ENCODE peak calls at places on chromosomes 5 and 9, in six cellular contexts. One of them, this sample, is unnamed.

GRCh38 chr9:125361837-125362531 is 100.4 kb downstream of the GAPVD1 start:
- DNase-seq in suprapubic skin: no peak
- DNase-seq in ovary: no peak
- DNase-seq in sigmoid colon: no peak
- DNase-seq in A549: peak; percentile 51
- DNase-seq in SK-N-SH: no peak
- DNase-seq in this sample: no peak

GRCh38 chr5:77641397-77641943 is 3.0 kb upstream of the OTP start:
- DNase-seq in suprapubic skin: no peak
- DNase-seq in ovary: no peak
- DNase-seq in sigmoid colon: no peak
- DNase-seq in A549: no peak
- DNase-seq in SK-N-SH: peak; percentile 40
- DNase-seq in this sample: no peak

GRCh38 chr5:76953551-76954382 is 922 bp downstream of the CRHBP start:
- DNase-seq in suprapubic skin: no peak
- DNase-seq in ovary: no peak
- DNase-seq in sigmoid colon: no peak
- DNase-seq in A549: peak; percentile 11
- DNase-seq in SK-N-SH: peak; percentile 62
- DNase-seq in this sample: no peak

GRCh38 chr5:168433982-168434381 is 52.3 kb upstream of the RARS1 start:
- DNase-seq in suprapubic skin: no peak
- DNase-seq in ovary: no peak
- DNase-seq in sigmoid colon: no peak
- DNase-seq in A549: no peak
- DNase-seq in SK-N-SH: peak; percentile 66
- DNase-seq in this sample: no peak

GRCh38 chr5:1118738-1119137 is 6.9 kb upstream of the SLC12A7 start:
- DNase-seq in suprapubic skin: no peak
- DNase-seq in ovary: peak; percentile 77
- DNase-seq in sigmoid colon: peak; percentile 82
- DNase-seq in A549: no peak
- DNase-seq in SK-N-SH: no peak
- DNase-seq in this sample: peak; percentile 73

GRCh38 chr5:36647046-36647445 is 40.6 kb downstream of the SLC1A3 start:
- DNase-seq in suprapubic skin: no peak
- DNase-seq in ovary: no peak
- DNase-seq in sigmoid colon: no peak
- DNase-seq in A549: no peak
- DNase-seq in SK-N-SH: no peak
- DNase-seq in this sample: no peak

GRCh38 chr9:105401651-105402050 is 46.2 kb upstream of the FSD1L start:
- DNase-seq in suprapubic skin: no peak
- DNase-seq in ovary: no peak
- DNase-seq in sigmoid colon: no peak
- DNase-seq in A549: peak; percentile 14
- DNase-seq in SK-N-SH: no peak
- DNase-seq in this sample: no peak

GRCh38 chr5:104347119-104347708 is 784.6 kb upstream of the NUDT12 start:
- DNase-seq in suprapubic skin: no peak
- DNase-seq in ovary: no peak
- DNase-seq in sigmoid colon: no peak
- DNase-seq in A549: peak; percentile 39
- DNase-seq in SK-N-SH: no peak
- DNase-seq in this sample: no peak

GRCh38 chr9:95447660-95448420 is 68.9 kb downstream of the PTCH1 start:
- DNase-seq in suprapubic skin: no peak
- DNase-seq in ovary: no peak
- DNase-seq in sigmoid colon: no peak
- DNase-seq in A549: no peak
- DNase-seq in SK-N-SH: no peak
- DNase-seq in this sample: no peak

GRCh38 chr5:138212828-138213160 is 329 bp downstream of the CDC23 start:
- DNase-seq in suprapubic skin: peak; percentile 64
- DNase-seq in ovary: no peak
- DNase-seq in sigmoid colon: no peak
- DNase-seq in A549: peak; percentile 19
- DNase-seq in SK-N-SH: no peak
- DNase-seq in this sample: peak; percentile 11

GRCh38 chr9:121651295-121652036 is at the start of gene DAB2IP:
- DNase-seq in suprapubic skin: no peak
- DNase-seq in ovary: peak; percentile 84
- DNase-seq in sigmoid colon: peak; percentile 84
- DNase-seq in A549: no peak
- DNase-seq in SK-N-SH: peak; percentile 93
- DNase-seq in this sample: peak; percentile 65

GRCh38 chr5:145887217-145887616 is 14.4 kb upstream of the GRXCR2 start:
- DNase-seq in suprapubic skin: no peak
- DNase-seq in ovary: no peak
- DNase-seq in sigmoid colon: no peak
- DNase-seq in A549: peak; percentile 18
- DNase-seq in SK-N-SH: no peak
- DNase-seq in this sample: no peak

GRCh38 chr5:66842540-66842939 is 246.3 kb downstream of the MAST4 start:
- DNase-seq in suprapubic skin: no peak
- DNase-seq in ovary: no peak
- DNase-seq in sigmoid colon: no peak
- DNase-seq in A549: no peak
- DNase-seq in SK-N-SH: no peak
- DNase-seq in this sample: no peak

GRCh38 chr5:66841264-66841663 is 245.1 kb downstream of the MAST4 start:
- DNase-seq in suprapubic skin: no peak
- DNase-seq in ovary: no peak
- DNase-seq in sigmoid colon: no peak
- DNase-seq in A549: no peak
- DNase-seq in SK-N-SH: no peak
- DNase-seq in this sample: no peak

GRCh38 chr5:66843065-66843464 is 246.9 kb downstream of the MAST4 start:
- DNase-seq in suprapubic skin: no peak
- DNase-seq in ovary: no peak
- DNase-seq in sigmoid colon: no peak
- DNase-seq in A549: no peak
- DNase-seq in SK-N-SH: no peak
- DNase-seq in this sample: no peak

DNA sequence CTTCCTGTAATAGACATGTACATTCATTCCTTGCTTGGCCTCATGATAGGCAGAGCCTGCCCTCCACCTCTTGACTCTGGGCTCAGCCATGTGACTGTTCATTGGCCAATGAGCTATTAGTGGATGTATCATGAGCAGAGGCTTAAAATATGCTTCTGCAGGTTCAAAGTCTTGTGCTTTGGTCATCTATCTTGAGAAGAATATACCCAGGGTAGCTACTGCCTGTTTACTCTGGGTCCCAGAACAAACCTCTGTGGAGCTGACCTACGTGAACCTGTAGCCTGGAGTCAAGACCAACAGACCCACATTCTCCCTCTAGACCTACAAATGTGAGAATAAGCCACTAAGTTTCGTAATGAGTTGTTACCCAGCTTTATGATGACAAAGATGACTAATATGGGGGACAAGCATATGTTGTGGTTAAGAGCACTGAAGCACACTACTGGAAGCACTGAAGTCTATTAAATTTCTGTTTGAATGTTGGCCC is 244.4 kb downstream of the MAST4 start:
- DNase-seq in suprapubic skin: no peak
- DNase-seq in ovary: no peak
- DNase-seq in sigmoid colon: no peak
- DNase-seq in A549: no peak
- DNase-seq in SK-N-SH: no peak
- DNase-seq in this sample: no peak
- TF ChIP-seq EP300 in suprapubic skin: no peak
- TF ChIP-seq EP300 in ovary: no peak
- TF ChIP-seq EP300 in sigmoid colon: no peak
- TF ChIP-seq EP300 in A549: no peak
- TF ChIP-seq EP300 in SK-N-SH: no peak
- TF ChIP-seq EP300 in this sample: no peak

GRCh38 chr5:5183933-5184332 is 43.8 kb downstream of the ADAMTS16 start:
- DNase-seq in suprapubic skin: no peak
- DNase-seq in ovary: no peak
- DNase-seq in sigmoid colon: no peak
- DNase-seq in A549: no peak
- DNase-seq in SK-N-SH: no peak
- DNase-seq in this sample: no peak

GRCh38 chr5:5183192-5183699 is 43.1 kb downstream of the ADAMTS16 start:
- DNase-seq in suprapubic skin: no peak
- DNase-seq in ovary: peak; percentile 44
- DNase-seq in sigmoid colon: no peak
- DNase-seq in A549: no peak
- DNase-seq in SK-N-SH: no peak
- DNase-seq in this sample: no peak

GRCh38 chr5:5179597-5179996 is 39.5 kb downstream of the ADAMTS16 start:
- DNase-seq in suprapubic skin: no peak
- DNase-seq in ovary: no peak
- DNase-seq in sigmoid colon: no peak
- DNase-seq in A549: no peak
- DNase-seq in SK-N-SH: no peak
- DNase-seq in this sample: no peak

GRCh38 chr5:5181650-5182324 is 41.7 kb downstream of the ADAMTS16 start:
- DNase-seq in suprapubic skin: no peak
- DNase-seq in ovary: no peak
- DNase-seq in sigmoid colon: no peak
- DNase-seq in A549: no peak
- DNase-seq in SK-N-SH: no peak
- DNase-seq in this sample: no peak

DNA sequence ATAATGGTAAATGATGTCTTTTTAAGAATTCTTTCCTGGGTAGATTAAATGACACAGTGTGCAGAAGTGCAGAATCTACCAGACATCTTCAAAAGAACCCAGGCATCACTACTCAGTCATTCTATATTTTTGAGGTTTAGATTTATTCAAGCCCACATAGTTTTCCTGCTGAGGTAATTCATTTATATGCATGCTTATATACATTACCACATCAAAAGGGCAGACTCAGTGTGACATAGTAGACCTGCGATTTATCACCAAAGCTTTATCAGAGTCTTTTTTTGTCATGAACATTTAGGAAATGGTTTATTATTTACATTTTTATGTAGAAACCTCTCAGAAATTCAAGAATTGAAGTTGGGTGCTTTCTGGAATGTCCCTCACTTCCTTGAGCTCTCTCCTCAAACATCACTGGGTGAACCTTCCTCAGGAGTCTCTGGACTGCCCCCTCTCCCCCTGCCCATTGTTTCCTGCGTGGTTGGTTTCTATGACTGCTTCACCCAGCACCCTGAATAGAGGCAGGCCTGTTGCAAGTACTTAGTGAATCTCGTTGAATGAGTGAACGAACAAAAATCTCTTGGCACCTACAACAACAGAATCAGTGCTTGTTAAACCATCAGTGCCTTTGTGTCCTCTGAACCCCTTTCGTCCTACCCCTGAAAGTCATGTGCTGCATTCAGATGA is 42.5 kb downstream of the ADAMTS16 start:
- DNase-seq in suprapubic skin: no peak
- DNase-seq in ovary: no peak
- DNase-seq in sigmoid colon: no peak
- DNase-seq in A549: no peak
- DNase-seq in SK-N-SH: no peak
- DNase-seq in this sample: no peak
- TF ChIP-seq EP300 in suprapubic skin: no peak
- TF ChIP-seq EP300 in ovary: no peak
- TF ChIP-seq EP300 in sigmoid colon: no peak
- TF ChIP-seq EP300 in A549: no peak
- TF ChIP-seq EP300 in SK-N-SH: no peak
- TF ChIP-seq EP300 in this sample: no peak

GRCh38 chr5:72451771-72452505 is 55.3 kb downstream of the ZNF366 start:
- DNase-seq in suprapubic skin: peak; percentile 74
- DNase-seq in ovary: peak; percentile 55
- DNase-seq in sigmoid colon: peak; percentile 91
- DNase-seq in A549: peak; percentile 35
- DNase-seq in SK-N-SH: peak; percentile 41
- DNase-seq in this sample: peak; percentile 23

GRCh38 chr5:72454996-72455395 is 52.2 kb downstream of the ZNF366 start:
- DNase-seq in suprapubic skin: no peak
- DNase-seq in ovary: no peak
- DNase-seq in sigmoid colon: no peak
- DNase-seq in A549: no peak
- DNase-seq in SK-N-SH: no peak
- DNase-seq in this sample: no peak

GRCh38 chr5:72453260-72453775 is 53.9 kb downstream of the ZNF366 start:
- DNase-seq in suprapubic skin: no peak
- DNase-seq in ovary: no peak
- DNase-seq in sigmoid colon: no peak
- DNase-seq in A549: no peak
- DNase-seq in SK-N-SH: no peak
- DNase-seq in this sample: no peak

GRCh38 chr5:72455477-72455876 is 51.7 kb downstream of the ZNF366 start:
- DNase-seq in suprapubic skin: no peak
- DNase-seq in ovary: no peak
- DNase-seq in sigmoid colon: no peak
- DNase-seq in A549: no peak
- DNase-seq in SK-N-SH: no peak
- DNase-seq in this sample: no peak

GRCh38 chr5:72452515-72453259 is 54.5 kb downstream of the ZNF366 start:
- DNase-seq in suprapubic skin: peak; percentile 76
- DNase-seq in ovary: peak; percentile 66
- DNase-seq in sigmoid colon: peak; percentile 90
- DNase-seq in A549: peak; percentile 61
- DNase-seq in SK-N-SH: no peak
- DNase-seq in this sample: peak; percentile 54
- TF ChIP-seq EP300 in suprapubic skin: no peak
- TF ChIP-seq EP300 in ovary: peak; percentile 64
- TF ChIP-seq EP300 in sigmoid colon: no peak
- TF ChIP-seq EP300 in A549: no peak
- TF ChIP-seq EP300 in SK-N-SH: no peak
- TF ChIP-seq EP300 in this sample: no peak

GRCh38 chr5:143213851-143214363 is 189.6 kb downstream of the NR3C1 start:
- DNase-seq in suprapubic skin: no peak
- DNase-seq in ovary: no peak
- DNase-seq in sigmoid colon: no peak
- DNase-seq in A549: no peak
- DNase-seq in SK-N-SH: no peak
- DNase-seq in this sample: no peak
- TF ChIP-seq EP300 in suprapubic skin: no peak
- TF ChIP-seq EP300 in ovary: no peak
- TF ChIP-seq EP300 in sigmoid colon: no peak
- TF ChIP-seq EP300 in A549: no peak
- TF ChIP-seq EP300 in SK-N-SH: no peak
- TF ChIP-seq EP300 in this sample: no peak

This sample was measured in transverse colon.